ENCODE peak calls at places on chromosomes 5 and 9, in seven cellular contexts. O is spleen; L is tibial artery; Z is uterus; E is effector memory CD4-positive, alpha-beta T cell; H is lower lobe of right lung; N is adrenal gland. U is an unnamed sample. For H3K36me3, the result is how much of the 10 kb centered on the place peaks cover.

GRCh38 chr5:119379929-119380328 is 24.1 kb downstream of the TNFAIP8 start:
- DNase-seq in O (no peak), L (no peak), Z (no peak), E (no peak), H (no peak), N (no peak), U (no peak)

GRCh38 chr9:135877776-135878527 is 29.4 kb downstream of the CAMSAP1 start:
- DNase-seq in O (no peak), L (no peak), Z (no peak), E (no peak), H (no peak), N (peak), U (no peak)

GRCh38 chr5:135846311-135846710 is 11.8 kb downstream of the SLC25A48 start:
- DNase-seq in O (no peak), L (no peak), Z (no peak), E (no peak), H (no peak), N (no peak), U (no peak)

GRCh38 chr5:137921931-137922330 is 32.7 kb downstream of the PKD2L2 start:
- DNase-seq in O (no peak), L (no peak), Z (no peak), E (no peak), H (no peak), N (no peak), U (no peak)

GRCh38 chr9:72022846-72023245 is 37.6 kb downstream of the C9orf57 start:
- DNase-seq in O (no peak), L (no peak), Z (no peak), E (no peak), H (no peak), N (no peak), U (no peak)

GRCh38 chr5:81334304-81335061 is 33.1 kb downstream of the ZCCHC9 start:
- DNase-seq in O (no peak), L (no peak), Z (no peak), E (no peak), H (no peak), N (no peak), U (no peak)

GRCh38 chr5:40834391-40834848 is 602 bp downstream of the RPL37 start:
- DNase-seq in O (peak), L (no peak), Z (no peak), E (peak), H (no peak), N (peak), U (no peak)

GRCh38 chr9:136764301-136764891 is at the start of gene LCN15:
- DNase-seq in O (no peak), L (no peak), Z (no peak), E (no peak), H (no peak), N (no peak), U (peak)

GRCh38 chr5:55720188-55720703 is 8.1 kb upstream of the SLC38A9 start:
- DNase-seq in O (no peak), L (no peak), Z (no peak), E (no peak), H (no peak), N (no peak), U (no peak)

GRCh38 chr5:148978370-148979103 is 84.3 kb downstream of the SH3TC2 start:
- DNase-seq in O (no peak), L (no peak), Z (no peak), E (no peak), H (no peak), N (no peak), U (no peak)

GRCh38 chr5:176716320-176716719 is 69.0 kb downstream of the TSPAN17 start:
- DNase-seq in O (no peak), L (no peak), Z (no peak), E (no peak), H (no peak), N (peak), U (no peak)

GRCh38 chr9:93908591-93909241 is 46.4 kb downstream of the BARX1 start:
- DNase-seq in O (peak), L (no peak), Z (no peak), E (no peak), H (peak), N (no peak), U (no peak)

GRCh38 chr9:109012009-109012875 is 1.1 kb downstream of the CTNNAL1 start:
- DNase-seq in O (no peak), L (peak), Z (peak), E (peak), H (peak), N (peak), U (peak)

GRCh38 chr5:89473196-89473595 is 590.2 kb upstream of the MEF2C start:
- DNase-seq in O (no peak), L (no peak), Z (no peak), E (no peak), H (no peak), N (no peak), U (no peak)

GRCh38 chr5:163607256-163607655 is 101.8 kb downstream of the MAT2B start:
- DNase-seq in O (no peak), L (no peak), Z (no peak), E (no peak), H (no peak), N (no peak), U (no peak)

GRCh38 chr9:4297795-4298254 is 2.0 kb downstream of the GLIS3 start:
- DNase-seq in O (peak), L (peak), Z (peak), E (no peak), H (peak), N (peak), U (peak)

GRCh38 chr5:53407373-53407772 is 73.1 kb upstream of the FST start:
- DNase-seq in O (no peak), L (no peak), Z (no peak), E (no peak), H (no peak), N (no peak), U (no peak)

GRCh38 chr5:64612349-64612961 is 77.8 kb upstream of the SHISAL2B start:
- DNase-seq in O (no peak), L (peak), Z (peak), E (no peak), H (no peak), N (peak), U (no peak)

GRCh38 chr5:93278876-93279275 is 302.1 kb downstream of the NR2F1-AS1 start:
- DNase-seq in O (no peak), L (no peak), Z (no peak), E (no peak), H (no peak), N (no peak), U (no peak)

GRCh38 chr5:82849885-82850284 is 227.3 kb downstream of the TMEM167A start:
- DNase-seq in O (no peak), L (no peak), Z (no peak), E (no peak), H (no peak), N (no peak), U (no peak)

GRCh38 chr9:116345393-116345792 is 191.8 kb downstream of the PAPPA start:
- DNase-seq in O (no peak), L (no peak), Z (no peak), E (no peak), H (no peak), N (no peak), U (no peak)

GRCh38 chr5:178993236-178993765 is 1.8 kb downstream of the GRM6 start:
- DNase-seq in O (peak), L (no peak), Z (no peak), E (no peak), H (no peak), N (peak), U (no peak)

GRCh38 chr5:136613243-136613642 is 247.9 kb upstream of the TRPC7 start:
- DNase-seq in O (no peak), L (no peak), Z (no peak), E (no peak), H (no peak), N (no peak), U (no peak)

GRCh38 chr9:88990721-88991065 is 575 bp upstream of the S1PR3 start:
- DNase-seq in O (no peak), L (no peak), Z (no peak), E (no peak), H (no peak), N (peak), U (no peak)
- H3K4me3 ChIP-seq in O (peak), L (peak), Z (peak), E (no peak), H (peak), N (no peak), U (peak)

GRCh38 chr5:172746725-172747124 is 24.3 kb downstream of the DUSP1 start:
- DNase-seq in O (no peak), L (no peak), Z (no peak), E (no peak), H (no peak), N (no peak), U (no peak)
- H3K27ac ChIP-seq in O (no peak), L (peak), Z (no peak), E (no peak), H (peak), N (no peak), U (no peak)

DNA sequence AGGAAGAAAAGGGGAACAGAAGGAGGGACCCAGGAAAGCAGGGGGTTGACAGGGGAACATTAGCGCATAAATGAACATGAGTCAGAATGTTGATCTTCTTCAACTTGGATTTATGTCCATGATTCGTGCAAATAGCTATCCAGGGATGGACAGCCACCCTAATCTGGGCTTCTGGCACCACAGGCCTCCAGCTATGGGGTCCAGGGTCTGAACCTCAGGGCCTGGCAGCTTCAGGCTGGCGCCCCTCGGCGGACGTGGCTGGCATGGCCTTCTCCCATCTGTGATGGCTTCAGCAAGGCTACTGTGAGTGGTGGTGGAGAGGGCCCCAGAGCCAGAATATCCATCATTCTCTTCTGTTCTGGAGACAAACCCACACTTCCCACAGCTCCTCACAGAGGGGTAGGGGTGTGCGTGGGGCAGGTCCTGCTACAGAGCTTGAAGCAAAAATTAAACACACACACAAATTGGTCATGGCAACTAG is 9.5 kb downstream of the GPX3 start:
- DNase-seq in O (no peak), L (no peak), Z (no peak), E (no peak), H (no peak), N (no peak), U (peak)
- H3K36me3 ChIP-seq in O (half or more), L (half or more), Z (under half), E (half or more), H (half or more), N (under half), U (half or more)

GRCh38 chr5:90475436-90475980 is 844 bp downstream of the POLR3G start:
- DNase-seq in O (no peak), L (no peak), Z (no peak), E (no peak), H (no peak), N (no peak), U (no peak)
- H3K4me3 ChIP-seq in O (peak), L (peak), Z (peak), E (no peak), H (peak), N (no peak), U (peak)

GRCh38 chr5:132495672-132496630 is 5.4 kb upstream of the IRF1 start:
- DNase-seq in O (peak), L (peak), Z (peak), E (peak), H (peak), N (peak), U (peak)

GRCh38 chr5:132493241-132493640 is 2.7 kb upstream of the IRF1 start:
- DNase-seq in O (no peak), L (no peak), Z (no peak), E (no peak), H (no peak), N (peak), U (no peak)

GRCh38 chr5:132492386-132492785 is 1.8 kb upstream of the IRF1 start:
- DNase-seq in O (no peak), L (no peak), Z (no peak), E (no peak), H (no peak), N (no peak), U (no peak)

GRCh38 chr5:132495063-132495671 is 4.6 kb upstream of the IRF1 start:
- DNase-seq in O (peak), L (no peak), Z (no peak), E (no peak), H (no peak), N (peak), U (no peak)

DNA sequence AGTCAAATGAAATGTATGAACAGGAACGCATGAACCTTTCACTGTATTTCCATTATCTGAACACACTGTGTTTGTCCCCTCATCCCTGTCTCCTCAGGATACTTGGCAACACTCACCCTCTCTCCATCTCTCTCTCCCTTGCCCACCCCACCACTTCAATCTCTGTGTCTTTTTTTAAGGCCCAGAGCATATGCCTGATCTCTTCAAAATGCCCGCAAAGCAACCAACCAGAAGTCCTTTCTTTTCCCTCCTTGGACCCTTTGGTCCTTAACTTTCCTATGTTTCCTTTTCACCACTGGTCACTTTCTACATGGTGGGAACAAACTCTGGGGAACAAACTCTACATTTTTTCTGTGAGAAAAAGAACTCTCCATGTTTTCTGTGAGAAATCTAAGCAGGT is 3.2 kb upstream of the IRF1 start:
- DNase-seq in O (no peak), L (no peak), Z (no peak), E (no peak), H (no peak), N (peak), U (no peak)
- H3K27ac ChIP-seq in O (peak), L (no peak), Z (peak), E (peak), H (peak), N (no peak), U (no peak)

GRCh38 chr9:120783611-120784047 is 9.6 kb downstream of the FBXW2 start:
- DNase-seq in O (no peak), L (no peak), Z (no peak), E (no peak), H (no peak), N (no peak), U (no peak)
- H3K36me3 ChIP-seq in O (half or more), L (under half), Z (under half), E (under half), H (half or more), N (under half), U (under half)

GRCh38 chr9:37395663-37396062 is 26.8 kb upstream of the GRHPR start:
- DNase-seq in O (no peak), L (no peak), Z (no peak), E (no peak), H (no peak), N (no peak), U (no peak)
- H3K4me3 ChIP-seq in O (no peak), L (no peak), Z (no peak), E (no peak), H (no peak), N (no peak), U (no peak)